ENCODE peak calls at places on chromosomes 3 and 15, in ten cellular contexts. One of them, this sample, is unnamed.

GRCh38 chr3:66220066-66220465 is 735 bp upstream of the SLC25A26 start:
- DNase-seq in GM06990: no peak
- DNase-seq in coronary artery: no peak
- DNase-seq in SK-N-SH: no peak
- DNase-seq in uterus: no peak
- DNase-seq in astrocyte of the spinal cord: no peak
- DNase-seq in endothelial cell of umbilical vein: peak
- DNase-seq in fibroblast of lung: no peak
- DNase-seq in spleen: no peak
- DNase-seq in endodermal cell: no peak
- DNase-seq in this sample: no peak

GRCh38 chr15:74788716-74789151 is 6.9 kb downstream of the CSK start:
- DNase-seq in SK-N-SH: no peak
- DNase-seq in spleen: peak
- DNase-seq in endothelial cell of umbilical vein: no peak
- DNase-seq in uterus: no peak
- DNase-seq in endodermal cell: no peak
- DNase-seq in GM06990: peak
- DNase-seq in astrocyte of the spinal cord: no peak
- DNase-seq in fibroblast of lung: no peak
- DNase-seq in coronary artery: no peak
- DNase-seq in this sample: no peak

GRCh38 chr3:19029837-19030835 is 118.2 kb upstream of the KCNH8 start:
- DNase-seq in spleen: no peak
- DNase-seq in GM06990: no peak
- DNase-seq in uterus: no peak
- DNase-seq in astrocyte of the spinal cord: no peak
- DNase-seq in SK-N-SH: peak
- DNase-seq in endodermal cell: peak
- DNase-seq in endothelial cell of umbilical vein: no peak
- DNase-seq in fibroblast of lung: no peak
- DNase-seq in coronary artery: no peak
- DNase-seq in this sample: no peak

GRCh38 chr3:40779039-40779438 is 254.3 kb downstream of the ZNF621 start:
- DNase-seq in fibroblast of lung: no peak
- DNase-seq in SK-N-SH: no peak
- DNase-seq in uterus: no peak
- DNase-seq in coronary artery: no peak
- DNase-seq in endodermal cell: peak
- DNase-seq in spleen: no peak
- DNase-seq in GM06990: no peak
- DNase-seq in endothelial cell of umbilical vein: no peak
- DNase-seq in astrocyte of the spinal cord: no peak
- DNase-seq in this sample: no peak

GRCh38 chr3:190585771-190586630 is 72.1 kb downstream of the IL1RAP start:
- DNase-seq in astrocyte of the spinal cord: peak
- DNase-seq in SK-N-SH: peak
- DNase-seq in spleen: no peak
- DNase-seq in uterus: no peak
- DNase-seq in coronary artery: no peak
- DNase-seq in fibroblast of lung: peak
- DNase-seq in endothelial cell of umbilical vein: peak
- DNase-seq in endodermal cell: peak
- DNase-seq in GM06990: no peak
- DNase-seq in this sample: peak

GRCh38 chr15:78170848-78171773 is 21.9 kb downstream of the IDH3A start:
- DNase-seq in spleen: no peak
- DNase-seq in GM06990: peak
- DNase-seq in uterus: no peak
- DNase-seq in fibroblast of lung: no peak
- DNase-seq in SK-N-SH: no peak
- DNase-seq in endothelial cell of umbilical vein: no peak
- DNase-seq in coronary artery: no peak
- DNase-seq in astrocyte of the spinal cord: no peak
- DNase-seq in endodermal cell: no peak
- DNase-seq in this sample: no peak

GRCh38 chr3:159126261-159127020 is 324.6 kb downstream of the MFSD1 start:
- DNase-seq in SK-N-SH: no peak
- DNase-seq in coronary artery: no peak
- DNase-seq in endodermal cell: no peak
- DNase-seq in spleen: no peak
- DNase-seq in endothelial cell of umbilical vein: no peak
- DNase-seq in fibroblast of lung: peak
- DNase-seq in astrocyte of the spinal cord: peak
- DNase-seq in uterus: no peak
- DNase-seq in GM06990: no peak
- DNase-seq in this sample: peak

GRCh38 chr15:62549345-62549970 is 384.4 kb upstream of the C2CD4B start:
- DNase-seq in coronary artery: no peak
- DNase-seq in endothelial cell of umbilical vein: peak
- DNase-seq in fibroblast of lung: no peak
- DNase-seq in uterus: no peak
- DNase-seq in astrocyte of the spinal cord: peak
- DNase-seq in GM06990: no peak
- DNase-seq in spleen: no peak
- DNase-seq in endodermal cell: peak
- DNase-seq in SK-N-SH: peak
- DNase-seq in this sample: peak

GRCh38 chr15:78055923-78056713 is 21.4 kb downstream of the TBC1D2B start:
- DNase-seq in GM06990: no peak
- DNase-seq in coronary artery: peak
- DNase-seq in endodermal cell: peak
- DNase-seq in fibroblast of lung: no peak
- DNase-seq in astrocyte of the spinal cord: no peak
- DNase-seq in endothelial cell of umbilical vein: no peak
- DNase-seq in SK-N-SH: no peak
- DNase-seq in spleen: no peak
- DNase-seq in uterus: no peak
- DNase-seq in this sample: peak

GRCh38 chr3:46383946-46384330 is 13.2 kb downstream of the CCR5 start:
- DNase-seq in spleen: no peak
- DNase-seq in uterus: no peak
- DNase-seq in GM06990: no peak
- DNase-seq in astrocyte of the spinal cord: no peak
- DNase-seq in endodermal cell: peak
- DNase-seq in SK-N-SH: no peak
- DNase-seq in coronary artery: no peak
- DNase-seq in endothelial cell of umbilical vein: no peak
- DNase-seq in fibroblast of lung: no peak
- DNase-seq in this sample: no peak

GRCh38 chr15:75577401-75578205 is 1.5 kb downstream of the PTPN9 start:
- DNase-seq in spleen: no peak
- DNase-seq in GM06990: peak
- DNase-seq in uterus: no peak
- DNase-seq in endothelial cell of umbilical vein: peak
- DNase-seq in SK-N-SH: peak
- DNase-seq in fibroblast of lung: peak
- DNase-seq in astrocyte of the spinal cord: peak
- DNase-seq in coronary artery: no peak
- DNase-seq in endodermal cell: peak
- DNase-seq in this sample: peak

GRCh38 chr3:169044341-169045113 is 619.0 kb downstream of the MECOM start:
- DNase-seq in astrocyte of the spinal cord: peak
- DNase-seq in coronary artery: no peak
- DNase-seq in endothelial cell of umbilical vein: peak
- DNase-seq in fibroblast of lung: peak
- DNase-seq in endodermal cell: no peak
- DNase-seq in SK-N-SH: no peak
- DNase-seq in uterus: no peak
- DNase-seq in GM06990: no peak
- DNase-seq in spleen: no peak
- DNase-seq in this sample: peak

GRCh38 chr3:169041677-169042171 is 621.8 kb downstream of the MECOM start:
- DNase-seq in SK-N-SH: peak
- DNase-seq in endodermal cell: no peak
- DNase-seq in fibroblast of lung: peak
- DNase-seq in astrocyte of the spinal cord: peak
- DNase-seq in coronary artery: no peak
- DNase-seq in endothelial cell of umbilical vein: peak
- DNase-seq in spleen: no peak
- DNase-seq in GM06990: no peak
- DNase-seq in uterus: no peak
- DNase-seq in this sample: peak
- TF ChIP-seq CTCF in SK-N-SH: peak
- TF ChIP-seq CTCF in endodermal cell: peak
- TF ChIP-seq CTCF in fibroblast of lung: peak
- TF ChIP-seq CTCF in astrocyte of the spinal cord: peak
- TF ChIP-seq CTCF in coronary artery: no peak
- TF ChIP-seq CTCF in endothelial cell of umbilical vein: peak
- TF ChIP-seq CTCF in spleen: no peak
- TF ChIP-seq CTCF in GM06990: peak
- TF ChIP-seq CTCF in uterus: peak
- TF ChIP-seq CTCF in this sample: peak

DNA sequence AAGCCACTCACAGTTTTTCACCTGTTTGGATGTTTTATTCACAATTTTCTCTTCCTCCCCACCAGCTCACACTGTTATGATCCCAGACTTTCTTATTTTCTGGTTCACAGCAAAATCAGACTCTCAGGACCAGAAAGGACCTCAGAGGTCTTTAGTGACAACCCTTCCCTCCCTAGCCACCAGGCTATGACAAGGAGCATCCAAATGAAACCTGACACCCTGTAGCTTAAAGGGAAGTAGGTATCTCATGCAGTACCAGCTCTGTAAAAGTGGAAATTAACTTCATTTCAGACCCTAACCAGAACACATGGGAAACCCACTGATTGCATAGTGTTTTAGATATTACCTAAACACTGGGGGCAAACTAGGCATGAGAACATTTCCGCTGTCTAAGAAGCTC is 45.3 kb downstream of the ATP13A5 start:
- DNase-seq in coronary artery: no peak
- DNase-seq in fibroblast of lung: no peak
- DNase-seq in spleen: no peak
- DNase-seq in uterus: no peak
- DNase-seq in SK-N-SH: no peak
- DNase-seq in endothelial cell of umbilical vein: no peak
- DNase-seq in astrocyte of the spinal cord: no peak
- DNase-seq in GM06990: no peak
- DNase-seq in endodermal cell: no peak
- DNase-seq in this sample: no peak
- H3K4me3 ChIP-seq in coronary artery: no peak
- H3K4me3 ChIP-seq in fibroblast of lung: no peak
- H3K4me3 ChIP-seq in spleen: no peak
- H3K4me3 ChIP-seq in uterus: no peak
- H3K4me3 ChIP-seq in SK-N-SH: no peak
- H3K4me3 ChIP-seq in endothelial cell of umbilical vein: no peak
- H3K4me3 ChIP-seq in astrocyte of the spinal cord: no peak
- H3K4me3 ChIP-seq in GM06990: no peak
- H3K4me3 ChIP-seq in endodermal cell: no peak
- H3K4me3 ChIP-seq in this sample: no peak

GRCh38 chr3:5728085-5728484 is 540.6 kb downstream of the EDEM1 start:
- DNase-seq in GM06990: no peak
- DNase-seq in uterus: no peak
- DNase-seq in spleen: no peak
- DNase-seq in endothelial cell of umbilical vein: no peak
- DNase-seq in fibroblast of lung: no peak
- DNase-seq in coronary artery: no peak
- DNase-seq in endodermal cell: peak
- DNase-seq in SK-N-SH: no peak
- DNase-seq in astrocyte of the spinal cord: no peak
- DNase-seq in this sample: no peak

GRCh38 chr3:5732081-5732480 is 544.6 kb downstream of the EDEM1 start:
- DNase-seq in uterus: no peak
- DNase-seq in endothelial cell of umbilical vein: no peak
- DNase-seq in endodermal cell: no peak
- DNase-seq in spleen: no peak
- DNase-seq in astrocyte of the spinal cord: no peak
- DNase-seq in GM06990: no peak
- DNase-seq in coronary artery: no peak
- DNase-seq in fibroblast of lung: no peak
- DNase-seq in SK-N-SH: no peak
- DNase-seq in this sample: no peak

GRCh38 chr3:5733995-5734394 is 546.5 kb downstream of the EDEM1 start:
- DNase-seq in GM06990: no peak
- DNase-seq in fibroblast of lung: no peak
- DNase-seq in SK-N-SH: no peak
- DNase-seq in astrocyte of the spinal cord: no peak
- DNase-seq in endothelial cell of umbilical vein: no peak
- DNase-seq in uterus: no peak
- DNase-seq in endodermal cell: no peak
- DNase-seq in coronary artery: no peak
- DNase-seq in spleen: no peak
- DNase-seq in this sample: no peak

GRCh38 chr3:5729852-5730251 is 542.3 kb downstream of the EDEM1 start:
- DNase-seq in endodermal cell: peak
- DNase-seq in spleen: no peak
- DNase-seq in astrocyte of the spinal cord: no peak
- DNase-seq in uterus: no peak
- DNase-seq in GM06990: no peak
- DNase-seq in SK-N-SH: peak
- DNase-seq in endothelial cell of umbilical vein: no peak
- DNase-seq in fibroblast of lung: no peak
- DNase-seq in coronary artery: no peak
- DNase-seq in this sample: no peak

GRCh38 chr3:5731100-5731499 is 543.6 kb downstream of the EDEM1 start:
- DNase-seq in GM06990: no peak
- DNase-seq in endothelial cell of umbilical vein: no peak
- DNase-seq in endodermal cell: peak
- DNase-seq in uterus: no peak
- DNase-seq in coronary artery: no peak
- DNase-seq in spleen: no peak
- DNase-seq in SK-N-SH: peak
- DNase-seq in astrocyte of the spinal cord: no peak
- DNase-seq in fibroblast of lung: no peak
- DNase-seq in this sample: no peak
- TF ChIP-seq CTCF in GM06990: peak
- TF ChIP-seq CTCF in endothelial cell of umbilical vein: no peak
- TF ChIP-seq CTCF in endodermal cell: peak
- TF ChIP-seq CTCF in uterus: no peak
- TF ChIP-seq CTCF in coronary artery: no peak
- TF ChIP-seq CTCF in spleen: no peak
- TF ChIP-seq CTCF in SK-N-SH: peak
- TF ChIP-seq CTCF in astrocyte of the spinal cord: peak
- TF ChIP-seq CTCF in fibroblast of lung: no peak
- TF ChIP-seq CTCF in this sample: no peak

GRCh38 chr3:138890555-138891187 is 55.9 kb upstream of the PIK3CB start:
- DNase-seq in spleen: no peak
- DNase-seq in GM06990: peak
- DNase-seq in endothelial cell of umbilical vein: no peak
- DNase-seq in coronary artery: no peak
- DNase-seq in astrocyte of the spinal cord: no peak
- DNase-seq in SK-N-SH: no peak
- DNase-seq in fibroblast of lung: no peak
- DNase-seq in endodermal cell: no peak
- DNase-seq in uterus: no peak
- DNase-seq in this sample: no peak

GRCh38 chr3:138888569-138888968 is 53.8 kb upstream of the PIK3CB start:
- DNase-seq in coronary artery: no peak
- DNase-seq in spleen: no peak
- DNase-seq in uterus: no peak
- DNase-seq in endodermal cell: no peak
- DNase-seq in astrocyte of the spinal cord: no peak
- DNase-seq in GM06990: no peak
- DNase-seq in endothelial cell of umbilical vein: no peak
- DNase-seq in SK-N-SH: no peak
- DNase-seq in fibroblast of lung: no peak
- DNase-seq in this sample: no peak

DNA sequence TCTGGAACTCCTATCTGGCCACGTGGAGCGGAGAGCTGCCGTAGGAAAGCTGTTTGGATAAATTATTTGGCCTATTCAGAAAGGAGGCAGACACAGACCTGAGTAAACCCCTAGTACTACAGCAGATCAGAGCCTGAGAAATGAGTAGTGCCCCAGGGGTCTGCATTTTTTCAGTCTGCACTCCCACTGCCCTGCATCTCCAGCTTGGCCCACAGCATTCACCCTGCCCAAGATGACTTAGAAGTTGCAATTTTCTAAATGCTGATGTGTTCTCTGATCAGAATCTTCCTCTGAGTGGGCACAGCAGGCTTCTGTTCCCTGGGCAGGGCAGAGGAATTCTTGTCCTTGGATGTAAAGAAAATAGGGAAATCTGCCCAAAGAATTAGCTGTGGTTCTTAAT is 55.1 kb upstream of the PIK3CB start:
- DNase-seq in astrocyte of the spinal cord: no peak
- DNase-seq in endodermal cell: no peak
- DNase-seq in uterus: no peak
- DNase-seq in fibroblast of lung: no peak
- DNase-seq in SK-N-SH: no peak
- DNase-seq in GM06990: no peak
- DNase-seq in spleen: no peak
- DNase-seq in coronary artery: no peak
- DNase-seq in endothelial cell of umbilical vein: no peak
- DNase-seq in this sample: no peak
- H3K4me3 ChIP-seq in astrocyte of the spinal cord: no peak
- H3K4me3 ChIP-seq in endodermal cell: no peak
- H3K4me3 ChIP-seq in uterus: no peak
- H3K4me3 ChIP-seq in fibroblast of lung: no peak
- H3K4me3 ChIP-seq in SK-N-SH: no peak
- H3K4me3 ChIP-seq in GM06990: no peak
- H3K4me3 ChIP-seq in spleen: peak
- H3K4me3 ChIP-seq in coronary artery: no peak
- H3K4me3 ChIP-seq in endothelial cell of umbilical vein: no peak
- H3K4me3 ChIP-seq in this sample: no peak